ENCODE peak calls at places on chromosome 11, in seven cellular contexts. J is BE2C, W is tibial artery, E is A549, I is mammary epithelial cell, R is cardiac fibroblast, Y is left ventricle myocardium superior. N is an unnamed sample.

GRCh38 chr11:75339685-75340409 is 11.6 kb downstream of the ARRB1 start:
- DNase-seq in W (no peak), E (no peak), I (no peak), R (no peak), J (peak), Y (peak), N (no peak)

GRCh38 chr11:77212314-77213007 is 84.4 kb downstream of the MYO7A start:
- DNase-seq in Y (no peak), W (no peak), I (no peak), R (no peak), J (no peak), E (no peak), N (no peak)

GRCh38 chr11:65305501-65306268 is 9.0 kb upstream of the CDC42EP2 start:
- DNase-seq in E (no peak), Y (peak), R (peak), W (no peak), J (no peak), I (no peak), N (no peak)

GRCh38 chr11:43810929-43811596 is 69.6 kb upstream of the ALKBH3 start:
- DNase-seq in J (peak), Y (no peak), W (no peak), E (no peak), R (peak), I (no peak), N (no peak)

GRCh38 chr11:5679811-5680210 is 5.1 kb downstream of the TRIM5 start:
- DNase-seq in E (no peak), R (no peak), J (no peak), W (no peak), I (no peak), Y (no peak), N (no peak)

GRCh38 chr11:64436025-64436424 is 77.1 kb downstream of the RPS6KA4 start:
- DNase-seq in Y (no peak), E (no peak), J (no peak), I (peak), R (peak), W (no peak), N (no peak)

GRCh38 chr11:37504925-37505324 is 906.9 kb upstream of the RAG2 start:
- DNase-seq in Y (no peak), R (peak), W (no peak), E (no peak), J (no peak), I (peak), N (no peak)

GRCh38 chr11:67056640-67057409 is at the start of gene RHOD:
- DNase-seq in E (no peak), W (peak), Y (peak), R (no peak), I (peak), J (no peak), N (peak)

GRCh38 chr11:8337115-8337386 is 73.4 kb upstream of the LMO1 start:
- DNase-seq in E (no peak), W (no peak), J (no peak), I (no peak), R (no peak), Y (no peak), N (no peak)

GRCh38 chr11:134951305-134951700 is 539.3 kb upstream of the B3GAT1 start:
- DNase-seq in W (peak), Y (peak), J (no peak), R (peak), E (no peak), I (no peak), N (no peak)

GRCh38 chr11:113991718-113992458 is 17.0 kb downstream of the HTR3A start:
- DNase-seq in I (no peak), R (peak), J (peak), W (no peak), E (no peak), Y (no peak), N (no peak)

GRCh38 chr11:23976776-23977380 is 520.0 kb upstream of the LUZP2 start:
- DNase-seq in J (no peak), W (no peak), I (no peak), E (no peak), R (peak), Y (no peak), N (no peak)

GRCh38 chr11:44946268-44946667 is 4.4 kb downstream of the TP53I11 start:
- DNase-seq in Y (peak), J (no peak), E (no peak), R (peak), W (peak), I (no peak), N (peak)

GRCh38 chr11:126231725-126232459 is 20.3 kb downstream of the FAM118B start:
- DNase-seq in R (peak), W (no peak), I (no peak), J (no peak), Y (no peak), E (no peak), N (no peak)

GRCh38 chr11:64694821-64695365 is 28.1 kb downstream of the NRXN2 start:
- DNase-seq in I (no peak), W (no peak), E (no peak), R (no peak), J (peak), Y (no peak), N (no peak)

GRCh38 chr11:22792497-22792896 is 37.1 kb downstream of the SVIP start:
- DNase-seq in I (peak), R (peak), W (no peak), J (no peak), E (no peak), Y (no peak), N (no peak)

GRCh38 chr11:44028401-44028800 is 19.4 kb upstream of the ACCSL start:
- DNase-seq in Y (no peak), W (no peak), I (no peak), J (no peak), E (no peak), R (no peak), N (no peak)

GRCh38 chr11:34033399-34033798 is 18.1 kb upstream of the CAPRIN1 start:
- DNase-seq in R (no peak), W (no peak), E (no peak), I (no peak), J (no peak), Y (no peak), N (no peak)

GRCh38 chr11:12251651-12252560 is 125.5 kb upstream of the PARVA start:
- DNase-seq in I (no peak), R (no peak), J (no peak), E (no peak), Y (no peak), W (no peak), N (no peak)

GRCh38 chr11:124470516-124471231 is 25.2 kb upstream of the OR8B8 start:
- DNase-seq in I (no peak), W (no peak), Y (no peak), R (peak), E (no peak), J (peak), N (no peak)

GRCh38 chr11:10287140-10287539 is 6.9 kb downstream of the SBF2 start:
- DNase-seq in E (no peak), I (no peak), J (no peak), W (no peak), Y (no peak), R (no peak), N (no peak)

GRCh38 chr11:124791626-124792341 is 8.4 kb downstream of the MSANTD2 start:
- DNase-seq in W (no peak), E (no peak), J (no peak), I (no peak), Y (no peak), R (peak), N (no peak)

GRCh38 chr11:103661185-103661584 is 375.3 kb upstream of the DDI1 start:
- DNase-seq in J (no peak), E (no peak), R (no peak), W (no peak), Y (no peak), I (no peak), N (no peak)

GRCh38 chr11:6931146-6931713 is 5.0 kb downstream of the ZNF215 start:
- DNase-seq in E (no peak), Y (no peak), I (peak), J (no peak), R (peak), W (no peak), N (no peak)

GRCh38 chr11:61778920-61779650 is 13.3 kb downstream of the TMEM258 start:
- DNase-seq in Y (no peak), R (no peak), E (no peak), W (no peak), I (no peak), J (no peak), N (no peak)

GRCh38 chr11:94536386-94536785 is 7.3 kb upstream of the FUT4 start:
- DNase-seq in R (no peak), Y (no peak), W (no peak), E (no peak), I (no peak), J (no peak), N (no peak)

GRCh38 chr11:34644669-34645406 is 23.9 kb downstream of the EHF start:
- DNase-seq in Y (no peak), J (no peak), W (no peak), I (peak), R (peak), E (no peak), N (no peak)

GRCh38 chr11:44113572-44113971 is 18.1 kb downstream of the EXT2 start:
- DNase-seq in W (no peak), J (no peak), I (no peak), R (no peak), Y (no peak), E (no peak), N (no peak)

GRCh38 chr11:115941481-115941993 is 437.3 kb upstream of the CADM1 start:
- DNase-seq in I (peak), W (peak), R (peak), E (no peak), Y (peak), J (no peak), N (peak)

GRCh38 chr11:46050065-46050464 is 71.2 kb downstream of the PHF21A start:
- DNase-seq in I (peak), E (no peak), W (no peak), J (no peak), Y (peak), R (peak), N (peak)

GRCh38 chr11:110023711-110024110 is 69.5 kb upstream of the ZC3H12C start:
- DNase-seq in Y (no peak), R (no peak), I (no peak), W (no peak), E (no peak), J (no peak), N (no peak)

GRCh38 chr11:10461276-10461790 is 6.3 kb downstream of the AMPD3 start:
- DNase-seq in I (no peak), R (no peak), W (no peak), E (no peak), J (no peak), Y (no peak), N (no peak)

GRCh38 chr11:72828081-72828567 is 13.9 kb downstream of the ATG16L2 start:
- DNase-seq in E (no peak), J (no peak), W (no peak), Y (no peak), R (peak), I (no peak), N (no peak)